ENCODE peak calls at places on chromosomes 12 and 14, in four cellular contexts. R is AG04449, W is GM23338, Y is BJ. S is an unnamed sample.
A peak's percentile ranks its signal among the peaks of the same experiment; 100 is the strongest.

GRCh38 chr12:46555379-46555778 is 182.8 kb upstream of the SLC38A2 start:
- DNase-seq in R (peak; percentile 86), W (no peak), Y (peak; percentile 80), S (peak; percentile 34)

GRCh38 chr12:64450711-64451486 is 1.0 kb upstream of the TBK1 start:
- DNase-seq in R (no peak), W (peak; percentile 57), Y (no peak), S (peak; percentile 81)

GRCh38 chr14:31263485-31264133 is 56.0 kb upstream of the HECTD1 start:
- DNase-seq in R (peak; percentile 100), W (no peak), Y (peak; percentile 100), S (peak; percentile 100)

GRCh38 chr14:99982449-99983250 is 82.6 kb upstream of the EVL start:
- DNase-seq in R (no peak), W (peak; percentile 82), Y (no peak), S (no peak)

GRCh38 chr14:73740921-73741326 is 26.7 kb upstream of the PNMA1 start:
- DNase-seq in R (no peak), W (peak; percentile 64), Y (no peak), S (no peak)

GRCh38 chr12:27868165-27868564 is 88.1 kb upstream of the MANSC4 start:
- DNase-seq in R (peak; percentile 94), W (no peak), Y (peak; percentile 42), S (peak; percentile 79)

GRCh38 chr12:43291516-43291915 is 260.5 kb downstream of the ADAMTS20 start:
- DNase-seq in R (no peak), W (no peak), Y (no peak), S (no peak)

GRCh38 chr12:68612245-68612644 is 1.5 kb downstream of the RAP1B start:
- DNase-seq in R (no peak), W (no peak), Y (no peak), S (no peak)

GRCh38 chr14:48473944-48474343 is 798.5 kb upstream of the MDGA2 start:
- DNase-seq in R (no peak), W (no peak), Y (no peak), S (no peak)
- H3K4me3 ChIP-seq in R (no peak overlapping the region), W (no peak overlapping the region), Y (no peak overlapping the region), S (no peak overlapping the region)

DNA sequence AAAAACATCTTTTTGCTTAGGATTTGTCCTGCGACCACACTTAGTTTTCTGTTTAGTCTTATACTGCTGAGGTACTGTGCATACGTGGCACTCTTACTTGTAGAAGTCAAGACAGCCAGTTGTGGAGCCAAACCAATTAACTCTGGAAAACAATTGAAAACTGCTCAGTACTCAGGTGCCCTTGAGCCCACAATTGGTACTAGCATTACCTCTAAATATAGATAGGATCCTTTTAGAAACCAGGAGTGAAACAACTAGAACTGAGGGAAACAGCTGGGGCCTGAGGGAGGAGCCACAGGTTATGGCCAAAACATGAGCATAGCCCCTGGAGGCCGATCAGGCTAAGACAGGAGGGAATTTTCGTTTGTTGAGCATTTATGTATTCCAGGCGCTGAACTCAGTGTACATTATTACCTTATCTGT is 2.5 kb downstream of the SPATS2 start:
- DNase-seq in R (no peak), W (peak; percentile 73), Y (no peak), S (no peak)
- H3K4me3 ChIP-seq in R (peak overlapping the region; percentile 34), W (no peak overlapping the region), Y (no peak overlapping the region), S (peak overlapping the region; percentile 17)

GRCh38 chr14:95231966-95232365 is 74.6 kb upstream of the DICER1 start:
- DNase-seq in R (no peak), W (no peak), Y (no peak), S (no peak)
- H3K4me3 ChIP-seq in R (no peak overlapping the region), W (no peak overlapping the region), Y (no peak overlapping the region), S (no peak overlapping the region)

GRCh38 chr12:12890492-12890814 is 909 bp upstream of the GPRC5A start:
- DNase-seq in R (no peak), W (peak; percentile 34), Y (no peak), S (no peak)
- H3K4me3 ChIP-seq in R (peak overlapping the region; percentile 63), W (peak overlapping the region; percentile 86), Y (peak overlapping the region; percentile 66), S (peak overlapping the region; percentile 70)

DNA sequence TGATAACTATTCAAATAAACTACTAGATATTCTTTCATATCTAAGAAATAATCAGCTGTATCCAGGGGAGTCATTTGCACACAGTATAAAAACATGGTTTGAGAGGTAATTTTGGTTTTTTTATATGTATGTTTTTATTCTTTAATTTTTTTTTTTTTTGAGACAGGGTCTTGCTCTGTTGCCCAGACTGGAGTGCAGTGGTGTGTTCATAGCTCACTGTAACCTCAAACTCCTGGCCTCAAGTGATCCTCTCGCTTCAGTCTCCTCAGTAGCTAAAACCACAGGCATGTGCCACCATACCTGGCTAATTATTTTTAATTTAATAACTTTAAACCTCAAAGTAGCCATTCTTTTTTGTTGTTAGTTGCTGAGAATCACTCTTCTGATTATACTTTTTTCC is 1.8 kb downstream of the PRORP start:
- DNase-seq in R (no peak), W (no peak), Y (no peak), S (no peak)
- H3K4me3 ChIP-seq in R (no peak overlapping the region), W (no peak overlapping the region), Y (no peak overlapping the region), S (no peak overlapping the region)

GRCh38 chr14:61472801-61473376 is 151.5 kb downstream of the PRKCH start:
- DNase-seq in R (no peak), W (no peak), Y (no peak), S (no peak)
- H3K4me3 ChIP-seq in R (no peak overlapping the region), W (no peak overlapping the region), Y (no peak overlapping the region), S (no peak overlapping the region)

GRCh38 chr12:123764109-123764508 is 2.0 kb downstream of the DNAH10 start:
- DNase-seq in R (no peak), W (no peak), Y (no peak), S (no peak)

GRCh38 chr12:123761841-123762714 is at the start of gene DNAH10:
- DNase-seq in R (no peak), W (peak; percentile 88), Y (no peak), S (peak; percentile 10)

GRCh38 chr12:123765504-123766035 is 3.5 kb downstream of the DNAH10 start:
- DNase-seq in R (no peak), W (no peak), Y (no peak), S (no peak)

GRCh38 chr12:123762715-123763052 is 583 bp downstream of the DNAH10 start:
- DNase-seq in R (no peak), W (no peak), Y (no peak), S (no peak)

DNA sequence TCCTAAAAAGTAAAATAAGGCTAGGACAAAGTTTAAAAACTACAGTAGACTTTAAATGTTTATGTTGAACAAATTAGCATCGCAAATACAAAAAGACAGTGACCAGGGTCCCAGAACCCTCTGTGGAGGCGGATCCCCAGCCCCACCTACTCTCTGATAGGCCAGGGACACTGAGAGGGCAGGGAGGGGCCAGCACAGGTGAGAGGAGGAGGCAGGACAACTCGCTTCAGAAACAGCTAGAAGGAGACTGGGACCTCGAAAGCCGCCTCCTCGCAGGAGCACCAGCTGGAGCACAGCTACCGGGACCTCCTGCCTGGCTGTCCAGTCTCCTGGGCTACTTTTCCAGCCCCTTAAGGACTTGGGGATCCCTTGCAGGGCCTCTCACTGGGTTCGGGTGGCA is 992 bp downstream of the DNAH10 start:
- DNase-seq in R (no peak), W (peak; percentile 90), Y (no peak), S (no peak)
- H3K4me3 ChIP-seq in R (no peak overlapping the region), W (peak overlapping the region; percentile 70), Y (no peak overlapping the region), S (no peak overlapping the region)

GRCh38 chr12:14953752-14954151 is 7.6 kb downstream of the ARHGDIB start:
- DNase-seq in R (no peak), W (no peak), Y (no peak), S (no peak)

GRCh38 chr12:14957769-14958168 is 3.6 kb downstream of the ARHGDIB start:
- DNase-seq in R (no peak), W (no peak), Y (no peak), S (no peak)

GRCh38 chr12:14958361-14959125 is 2.9 kb downstream of the ARHGDIB start:
- DNase-seq in R (no peak), W (no peak), Y (no peak), S (no peak)

GRCh38 chr12:14954269-14954668 is 7.1 kb downstream of the ARHGDIB start:
- DNase-seq in R (no peak), W (no peak), Y (no peak), S (no peak)

GRCh38 chr12:14955876-14956811 is 5.3 kb downstream of the ARHGDIB start:
- DNase-seq in R (no peak), W (no peak), Y (no peak), S (no peak)
- H3K4me3 ChIP-seq in R (no peak overlapping the region), W (no peak overlapping the region), Y (no peak overlapping the region), S (no peak overlapping the region)

GRCh38 chr14:89400529-89400928 is 16.5 kb downstream of the FOXN3 start:
- DNase-seq in R (no peak), W (no peak), Y (no peak), S (no peak)

GRCh38 chr14:89399594-89400068 is 17.4 kb downstream of the FOXN3 start:
- DNase-seq in R (peak; percentile 69), W (peak; percentile 97), Y (peak; percentile 50), S (peak; percentile 76)

GRCh38 chr14:89401241-89401640 is 15.8 kb downstream of the FOXN3 start:
- DNase-seq in R (no peak), W (no peak), Y (no peak), S (no peak)

GRCh38 chr14:89401783-89402182 is 15.2 kb downstream of the FOXN3 start:
- DNase-seq in R (no peak), W (no peak), Y (no peak), S (no peak)

GRCh38 chr14:89402363-89402762 is 14.7 kb downstream of the FOXN3 start:
- DNase-seq in R (no peak), W (no peak), Y (no peak), S (no peak)
- H3K4me3 ChIP-seq in R (no peak overlapping the region), W (no peak overlapping the region), Y (no peak overlapping the region), S (no peak overlapping the region)

GRCh38 chr12:49961111-49961922 is at the start of gene AQP5:
- DNase-seq in R (no peak), W (peak; percentile 64), Y (no peak), S (no peak)
- H3K4me3 ChIP-seq in R (peak within 1 kb of the TSS; percentile 34), W (peak within 1 kb of the TSS; percentile 64), Y (peak within 1 kb of the TSS; percentile 21), S (peak within 1 kb of the TSS; percentile 23)

S was measured in retinal pigment epithelial cell.